ENCODE peak calls at places on chromosomes 12 and 14, in eight cellular contexts. J, O, P, U, M, E, K and D are unnamed samples. For H3K9me3, the result is how much of the 10 kb centered on the place peaks cover.

GRCh38 chr12:44457465-44457864 is 418.6 kb downstream of the NELL2 start:
- DNase-seq in J (no peak), O (no peak), P (no peak), U (no peak), M (no peak), E (no peak), K (no peak), D (no peak)

GRCh38 chr14:54881761-54882401 is 20.7 kb downstream of the GCH1 start:
- DNase-seq in J (no peak), O (no peak), P (no peak), U (no peak), M (no peak), E (no peak), K (no peak), D (no peak)

GRCh38 chr14:101503431-101504095 is 57.7 kb upstream of the DIO3 start:
- DNase-seq in J (peak), O (no peak), P (peak), U (peak), M (no peak), E (peak), K (no peak), D (no peak)

GRCh38 chr12:3580071-3580749 is 89.2 kb downstream of the PRMT8 start:
- DNase-seq in J (no peak), O (no peak), P (no peak), U (no peak), M (no peak), E (no peak), K (no peak), D (no peak)

GRCh38 chr14:29885988-29886387 is 41.7 kb downstream of the PRKD1 start:
- DNase-seq in J (no peak), O (no peak), P (no peak), U (no peak), M (no peak), E (no peak), K (no peak), D (no peak)

GRCh38 chr12:4490973-4491372 is 45.4 kb upstream of the FGF6 start:
- DNase-seq in J (no peak), O (no peak), P (no peak), U (no peak), M (no peak), E (no peak), K (no peak), D (no peak)

GRCh38 chr14:49940805-49941421 is 48.0 kb downstream of the ARF6 start:
- DNase-seq in J (no peak), O (peak), P (no peak), U (no peak), M (no peak), E (no peak), K (no peak), D (no peak)

GRCh38 chr12:4274960-4275868 is 1.7 kb downstream of the CCND2 start:
- DNase-seq in J (no peak), O (no peak), P (no peak), U (no peak), M (no peak), E (no peak), K (no peak), D (no peak)

GRCh38 chr14:98290596-98290995 is 981.4 kb downstream of the BCL11B start:
- DNase-seq in J (no peak), O (no peak), P (no peak), U (no peak), M (no peak), E (no peak), K (no peak), D (no peak)

GRCh38 chr12:75890141-75890540 is 141.4 kb downstream of the PHLDA1 start:
- DNase-seq in J (no peak), O (no peak), P (no peak), U (no peak), M (no peak), E (no peak), K (no peak), D (no peak)

GRCh38 chr12:49809369-49810158 is 18.6 kb downstream of the NCKAP5L start:
- DNase-seq in J (peak), O (no peak), P (peak), U (no peak), M (peak), E (peak), K (no peak), D (no peak)

GRCh38 chr12:49811136-49811535 is 17.1 kb downstream of the NCKAP5L start:
- DNase-seq in J (peak), O (no peak), P (no peak), U (no peak), M (no peak), E (no peak), K (no peak), D (no peak)

GRCh38 chr12:49811961-49812401 is 16.2 kb downstream of the NCKAP5L start:
- DNase-seq in J (no peak), O (no peak), P (no peak), U (no peak), M (no peak), E (no peak), K (no peak), D (no peak)

GRCh38 chr12:49810159-49810459 is 18.1 kb downstream of the NCKAP5L start:
- DNase-seq in J (peak), O (no peak), P (no peak), U (no peak), M (no peak), E (no peak), K (no peak), D (no peak)

GRCh38 chr12:49813131-49813530 is 15.1 kb downstream of the NCKAP5L start:
- DNase-seq in J (no peak), O (no peak), P (no peak), U (no peak), M (no peak), E (no peak), K (no peak), D (no peak)
- H3K4me3 ChIP-seq in J (no peak), O (no peak), P (no peak), U (no peak), M (no peak), E (no peak), K (no peak), D (no peak)

GRCh38 chr12:103680591-103681065 is 93.6 kb downstream of the STAB2 start:
- DNase-seq in J (no peak), O (no peak), P (no peak), U (no peak), M (no peak), E (peak), K (no peak), D (no peak)
- H3K27ac ChIP-seq in J (peak), O (no peak), P (no peak), U (no peak), M (no peak), E (no peak), K (no peak), D (no peak)

GRCh38 chr14:91580886-91581615 is 70.9 kb upstream of the PPP4R3A start:
- DNase-seq in J (no peak), O (no peak), P (no peak), U (no peak), M (no peak), E (no peak), K (no peak), D (no peak)

GRCh38 chr14:91573528-91573893 is 63.4 kb upstream of the PPP4R3A start:
- DNase-seq in J (no peak), O (no peak), P (no peak), U (no peak), M (no peak), E (no peak), K (no peak), D (no peak)

GRCh38 chr14:91573894-91574837 is 64.1 kb upstream of the PPP4R3A start:
- DNase-seq in J (peak), O (peak), P (peak), U (peak), M (peak), E (peak), K (no peak), D (peak)

GRCh38 chr14:91577632-91578233 is 67.6 kb upstream of the PPP4R3A start:
- DNase-seq in J (no peak), O (no peak), P (no peak), U (no peak), M (no peak), E (no peak), K (no peak), D (no peak)

GRCh38 chr14:91575469-91576208 is 65.5 kb upstream of the PPP4R3A start:
- DNase-seq in J (no peak), O (no peak), P (no peak), U (no peak), M (no peak), E (no peak), K (no peak), D (no peak)
- H3K9me3 ChIP-seq in J (under half), O (under half), P (under half), U (under half), M (under half), E (under half), K (under half), D (under half)

GRCh38 chr14:36512585-36513003 is 7.4 kb downstream of the NKX2-1 start:
- DNase-seq in J (no peak), O (no peak), P (no peak), U (no peak), M (no peak), E (no peak), K (no peak), D (no peak)
- H3K4me3 ChIP-seq in J (no peak), O (no peak), P (peak), U (no peak), M (no peak), E (no peak), K (no peak), D (no peak)

DNA sequence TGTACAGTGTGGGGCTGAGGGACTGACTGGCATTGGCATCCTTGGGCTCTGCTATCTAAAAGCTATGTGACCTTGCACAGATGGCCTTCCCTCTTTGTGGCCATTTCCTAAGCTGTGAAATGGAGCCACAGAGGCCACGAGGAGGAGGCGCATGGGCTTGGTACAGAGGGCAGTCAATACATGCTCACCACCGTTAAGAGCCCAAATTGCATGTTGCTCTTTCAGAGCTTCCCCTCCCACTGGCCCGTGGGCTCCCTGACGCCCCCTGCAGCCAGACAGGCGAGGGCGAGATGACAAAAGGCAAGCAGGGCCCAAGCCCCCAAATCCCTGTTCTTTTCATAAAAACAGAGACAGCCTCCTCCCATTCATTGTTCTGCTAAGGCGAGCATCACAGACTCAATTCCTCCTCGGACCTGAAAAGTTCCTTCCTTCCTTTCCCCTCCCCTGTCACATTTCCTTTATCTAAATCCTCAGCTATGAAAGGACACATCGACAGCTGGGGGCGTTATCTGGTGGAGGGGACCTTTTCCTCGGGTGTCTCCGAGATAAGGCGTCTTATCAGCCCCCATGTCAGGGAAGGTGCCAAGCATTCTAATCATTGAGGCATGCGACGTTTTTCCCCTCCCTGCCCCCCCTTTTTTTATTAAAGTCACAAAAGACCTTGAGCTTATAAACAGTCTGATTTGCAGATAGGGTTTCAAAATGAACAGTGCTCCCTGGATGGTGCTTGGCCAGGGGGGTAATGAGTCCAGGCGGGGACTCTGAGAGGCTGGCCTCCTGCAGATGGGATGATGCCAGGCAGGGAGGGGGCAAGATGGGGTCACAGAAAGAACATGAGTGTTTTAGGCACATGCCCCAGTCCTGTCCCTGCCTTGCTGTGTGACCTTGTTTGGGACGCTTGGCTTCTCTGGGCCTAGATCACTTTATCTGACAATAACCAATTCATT is 26.4 kb downstream of the FAM222A start:
- DNase-seq in J (peak), O (no peak), P (peak), U (peak), M (peak), E (peak), K (no peak), D (no peak)
- H3K27ac ChIP-seq in J (no peak), O (no peak), P (no peak), U (no peak), M (no peak), E (no peak), K (no peak), D (no peak)

GRCh38 chr12:132949936-132950837 is 5.9 kb downstream of the ZNF605 start:
- DNase-seq in J (no peak), O (no peak), P (no peak), U (peak), M (no peak), E (no peak), K (no peak), D (no peak)
- H3K9me3 ChIP-seq in J (half or more), O (half or more), P (half or more), U (half or more), M (under half), E (under half), K (half or more), D (under half)